ENCODE peak calls at places on chromosomes 7 and 10, in five cellular contexts. One of them, this sample, is unnamed.

GRCh38 chr7:104552102-104552501 is 223.7 kb downstream of the LHFPL3 start:
- DNase-seq in PC-3: peak; percentile 51
- DNase-seq in mammary epithelial cell: peak; percentile 29
- DNase-seq in endothelial cell of umbilical vein: peak; percentile 19
- DNase-seq in fibroblast of lung: peak; percentile 12
- DNase-seq in this sample: no peak

GRCh38 chr10:112230325-112230988 is 46.9 kb upstream of the GPAM start:
- DNase-seq in mammary epithelial cell: no peak
- DNase-seq in endothelial cell of umbilical vein: no peak
- DNase-seq in fibroblast of lung: peak; percentile 12
- DNase-seq in PC-3: peak; percentile 23
- DNase-seq in this sample: no peak

GRCh38 chr7:32059289-32060045 is 10.7 kb downstream of the PDE1C start:
- DNase-seq in fibroblast of lung: peak; percentile 84
- DNase-seq in PC-3: peak; percentile 43
- DNase-seq in mammary epithelial cell: peak; percentile 19
- DNase-seq in endothelial cell of umbilical vein: no peak
- DNase-seq in this sample: no peak

GRCh38 chr10:30869566-30869965 is 162.1 kb downstream of the ZNF438 start:
- DNase-seq in fibroblast of lung: no peak
- DNase-seq in endothelial cell of umbilical vein: no peak
- DNase-seq in PC-3: no peak
- DNase-seq in mammary epithelial cell: no peak
- DNase-seq in this sample: no peak

GRCh38 chr7:107978815-107979408 is 24.0 kb downstream of the LAMB1 start:
- DNase-seq in mammary epithelial cell: no peak
- DNase-seq in endothelial cell of umbilical vein: no peak
- DNase-seq in PC-3: no peak
- DNase-seq in fibroblast of lung: no peak
- DNase-seq in this sample: no peak

GRCh38 chr10:83045731-83046130 is 1093.6 kb upstream of the GHITM start:
- DNase-seq in endothelial cell of umbilical vein: no peak
- DNase-seq in fibroblast of lung: no peak
- DNase-seq in mammary epithelial cell: no peak
- DNase-seq in PC-3: no peak
- DNase-seq in this sample: no peak

GRCh38 chr10:117313641-117314040 is 61.6 kb downstream of the PDZD8 start:
- DNase-seq in mammary epithelial cell: no peak
- DNase-seq in endothelial cell of umbilical vein: no peak
- DNase-seq in fibroblast of lung: no peak
- DNase-seq in PC-3: no peak
- DNase-seq in this sample: no peak

GRCh38 chr7:99740573-99741437 is 5.8 kb upstream of the CYP3A7 start:
- DNase-seq in mammary epithelial cell: peak; percentile 70
- DNase-seq in fibroblast of lung: peak; percentile 1
- DNase-seq in PC-3: no peak
- DNase-seq in endothelial cell of umbilical vein: no peak
- DNase-seq in this sample: no peak

GRCh38 chr10:82383350-82383749 is 508.4 kb downstream of the NRG3 start:
- DNase-seq in PC-3: no peak
- DNase-seq in mammary epithelial cell: no peak
- DNase-seq in fibroblast of lung: no peak
- DNase-seq in endothelial cell of umbilical vein: no peak
- DNase-seq in this sample: no peak

GRCh38 chr7:106064329-106064728 is 47.8 kb downstream of the SYPL1 start:
- DNase-seq in endothelial cell of umbilical vein: no peak
- DNase-seq in PC-3: no peak
- DNase-seq in fibroblast of lung: no peak
- DNase-seq in mammary epithelial cell: no peak
- DNase-seq in this sample: no peak

GRCh38 chr10:84542552-84542951 is 214.2 kb downstream of the CCSER2 start:
- DNase-seq in mammary epithelial cell: no peak
- DNase-seq in fibroblast of lung: no peak
- DNase-seq in PC-3: no peak
- DNase-seq in endothelial cell of umbilical vein: no peak
- DNase-seq in this sample: no peak

GRCh38 chr10:127151541-127151940 is 44.9 kb downstream of the INSYN2A start:
- DNase-seq in PC-3: peak; percentile 51
- DNase-seq in mammary epithelial cell: peak; percentile 2
- DNase-seq in endothelial cell of umbilical vein: no peak
- DNase-seq in fibroblast of lung: peak; percentile 89
- DNase-seq in this sample: peak; percentile 23

GRCh38 chr10:84140036-84140379 is 699 bp downstream of the GHITM start:
- DNase-seq in fibroblast of lung: peak; percentile 31
- DNase-seq in endothelial cell of umbilical vein: no peak
- DNase-seq in PC-3: no peak
- DNase-seq in mammary epithelial cell: no peak
- DNase-seq in this sample: no peak

GRCh38 chr10:70820976-70821750 is 5.4 kb downstream of the SGPL1 start:
- DNase-seq in fibroblast of lung: no peak
- DNase-seq in mammary epithelial cell: peak; percentile 43
- DNase-seq in PC-3: peak; percentile 75
- DNase-seq in endothelial cell of umbilical vein: no peak
- DNase-seq in this sample: no peak

GRCh38 chr7:41832936-41833335 is 130.0 kb upstream of the INHBA start:
- DNase-seq in mammary epithelial cell: no peak
- DNase-seq in endothelial cell of umbilical vein: no peak
- DNase-seq in fibroblast of lung: peak; percentile 63
- DNase-seq in PC-3: no peak
- DNase-seq in this sample: no peak

GRCh38 chr7:111802194-111802785 is 240.0 kb upstream of the IMMP2L start:
- DNase-seq in fibroblast of lung: no peak
- DNase-seq in endothelial cell of umbilical vein: no peak
- DNase-seq in PC-3: no peak
- DNase-seq in mammary epithelial cell: no peak
- DNase-seq in this sample: no peak

GRCh38 chr7:15747187-15748111 is 61.0 kb upstream of the MEOX2 start:
- DNase-seq in fibroblast of lung: peak; percentile 29
- DNase-seq in PC-3: no peak
- DNase-seq in endothelial cell of umbilical vein: no peak
- DNase-seq in mammary epithelial cell: no peak
- DNase-seq in this sample: no peak

GRCh38 chr7:151754142-151754590 is 122.7 kb downstream of the PRKAG2 start:
- DNase-seq in endothelial cell of umbilical vein: peak; percentile 97
- DNase-seq in fibroblast of lung: peak; percentile 99
- DNase-seq in mammary epithelial cell: peak; percentile 94
- DNase-seq in PC-3: peak; percentile 96
- DNase-seq in this sample: peak; percentile 94

GRCh38 chr7:13414661-13415105 is 574.8 kb downstream of the ETV1 start:
- DNase-seq in endothelial cell of umbilical vein: no peak
- DNase-seq in mammary epithelial cell: peak; percentile 44
- DNase-seq in fibroblast of lung: peak; percentile 62
- DNase-seq in PC-3: peak; percentile 92
- DNase-seq in this sample: no peak

GRCh38 chr10:110455440-110455839 is 42.3 kb upstream of the DUSP5 start:
- DNase-seq in mammary epithelial cell: no peak
- DNase-seq in fibroblast of lung: no peak
- DNase-seq in PC-3: no peak
- DNase-seq in endothelial cell of umbilical vein: no peak
- DNase-seq in this sample: no peak

GRCh38 chr7:142855401-142855743 is 496 bp downstream of the EPHB6 start:
- DNase-seq in fibroblast of lung: no peak
- DNase-seq in endothelial cell of umbilical vein: no peak
- DNase-seq in PC-3: no peak
- DNase-seq in mammary epithelial cell: no peak
- DNase-seq in this sample: no peak

GRCh38 chr7:132066776-132067175 is 509.5 kb downstream of the PLXNA4 start:
- DNase-seq in mammary epithelial cell: no peak
- DNase-seq in endothelial cell of umbilical vein: no peak
- DNase-seq in fibroblast of lung: peak; percentile 85
- DNase-seq in PC-3: no peak
- DNase-seq in this sample: no peak

GRCh38 chr10:52644678-52645434 is 127.7 kb downstream of the MBL2 start:
- DNase-seq in fibroblast of lung: peak; percentile 22
- DNase-seq in mammary epithelial cell: peak; percentile 35
- DNase-seq in endothelial cell of umbilical vein: peak; percentile 79
- DNase-seq in PC-3: peak; percentile 97
- DNase-seq in this sample: peak; percentile 1

GRCh38 chr7:158416283-158416933 is 171.2 kb downstream of the PTPRN2 start:
- DNase-seq in endothelial cell of umbilical vein: no peak
- DNase-seq in fibroblast of lung: no peak
- DNase-seq in mammary epithelial cell: no peak
- DNase-seq in PC-3: no peak
- DNase-seq in this sample: no peak

GRCh38 chr7:139914861-139915300 is 85.8 kb downstream of the TBXAS1 start:
- DNase-seq in fibroblast of lung: peak; percentile 26
- DNase-seq in PC-3: peak; percentile 20
- DNase-seq in endothelial cell of umbilical vein: peak; percentile 33
- DNase-seq in mammary epithelial cell: no peak
- DNase-seq in this sample: no peak

GRCh38 chr7:2602736-2603387 is 28.9 kb upstream of the TTYH3 start:
- DNase-seq in fibroblast of lung: no peak
- DNase-seq in PC-3: no peak
- DNase-seq in mammary epithelial cell: no peak
- DNase-seq in endothelial cell of umbilical vein: no peak
- DNase-seq in this sample: no peak

GRCh38 chr10:97534746-97535367 is 36.1 kb downstream of the UBTD1 start:
- DNase-seq in endothelial cell of umbilical vein: peak; percentile 55
- DNase-seq in fibroblast of lung: peak; percentile 33
- DNase-seq in mammary epithelial cell: no peak
- DNase-seq in PC-3: peak; percentile 42
- DNase-seq in this sample: no peak

GRCh38 chr10:79468841-79469585 is 23.6 kb upstream of the ZCCHC24 start:
- DNase-seq in mammary epithelial cell: no peak
- DNase-seq in PC-3: no peak
- DNase-seq in endothelial cell of umbilical vein: no peak
- DNase-seq in fibroblast of lung: no peak
- DNase-seq in this sample: no peak

GRCh38 chr7:99031496-99031895 is 112.4 kb downstream of the SMURF1 start:
- DNase-seq in fibroblast of lung: no peak
- DNase-seq in endothelial cell of umbilical vein: no peak
- DNase-seq in mammary epithelial cell: no peak
- DNase-seq in PC-3: no peak
- DNase-seq in this sample: no peak

GRCh38 chr10:117137031-117137910 is 799 bp downstream of the VAX1 start:
- DNase-seq in endothelial cell of umbilical vein: peak; percentile 22
- DNase-seq in mammary epithelial cell: peak; percentile 45
- DNase-seq in PC-3: peak; percentile 51
- DNase-seq in fibroblast of lung: peak; percentile 57
- DNase-seq in this sample: no peak

GRCh38 chr10:110356628-110357245 is 52.0 kb upstream of the SMNDC1 start:
- DNase-seq in fibroblast of lung: peak; percentile 94
- DNase-seq in mammary epithelial cell: peak; percentile 87
- DNase-seq in PC-3: peak; percentile 79
- DNase-seq in endothelial cell of umbilical vein: no peak
- DNase-seq in this sample: no peak

GRCh38 chr10:124743188-124744046 is 761 bp downstream of the FAM53B start:
- DNase-seq in PC-3: peak; percentile 21
- DNase-seq in endothelial cell of umbilical vein: peak; percentile 48
- DNase-seq in mammary epithelial cell: peak; percentile 47
- DNase-seq in fibroblast of lung: peak; percentile 44
- DNase-seq in this sample: no peak

GRCh38 chr10:33675235-33675634 is 340.8 kb upstream of the NRP1 start:
- DNase-seq in PC-3: no peak
- DNase-seq in endothelial cell of umbilical vein: peak; percentile 79
- DNase-seq in mammary epithelial cell: no peak
- DNase-seq in fibroblast of lung: no peak
- DNase-seq in this sample: no peak

GRCh38 chr7:103065666-103066065 is 8.9 kb downstream of the FBXL13 start:
- DNase-seq in PC-3: peak; percentile 62
- DNase-seq in fibroblast of lung: peak; percentile 13
- DNase-seq in endothelial cell of umbilical vein: peak; percentile 51
- DNase-seq in mammary epithelial cell: peak; percentile 6
- DNase-seq in this sample: peak; percentile 15

GRCh38 chr7:100942038-100942774 is 7.1 kb upstream of the MUC3A start:
- DNase-seq in mammary epithelial cell: no peak
- DNase-seq in fibroblast of lung: no peak
- DNase-seq in endothelial cell of umbilical vein: peak; percentile 83
- DNase-seq in PC-3: peak; percentile 93
- DNase-seq in this sample: no peak

GRCh38 chr10:1048349-1048731 is 579 bp downstream of the IDI1 start:
- DNase-seq in fibroblast of lung: peak; percentile 50
- DNase-seq in endothelial cell of umbilical vein: no peak
- DNase-seq in PC-3: peak; percentile 2
- DNase-seq in mammary epithelial cell: no peak
- DNase-seq in this sample: no peak

GRCh38 chr7:51139796-51140195 is 176.8 kb downstream of the COBL start:
- DNase-seq in endothelial cell of umbilical vein: peak; percentile 98
- DNase-seq in mammary epithelial cell: peak; percentile 79
- DNase-seq in PC-3: peak; percentile 71
- DNase-seq in fibroblast of lung: peak; percentile 7
- DNase-seq in this sample: peak; percentile 76

GRCh38 chr7:29408841-29409243 is 154.8 kb upstream of the PRR15 start:
- DNase-seq in endothelial cell of umbilical vein: peak; percentile 73
- DNase-seq in fibroblast of lung: peak; percentile 54
- DNase-seq in PC-3: peak; percentile 94
- DNase-seq in mammary epithelial cell: peak; percentile 70
- DNase-seq in this sample: peak; percentile 30

GRCh38 chr10:22324893-22325271 is 4.0 kb downstream of the BMI1 start:
- DNase-seq in endothelial cell of umbilical vein: no peak
- DNase-seq in mammary epithelial cell: no peak
- DNase-seq in PC-3: no peak
- DNase-seq in fibroblast of lung: no peak
- DNase-seq in this sample: no peak

GRCh38 chr10:22324413-22324812 is 3.5 kb downstream of the BMI1 start:
- DNase-seq in endothelial cell of umbilical vein: no peak
- DNase-seq in PC-3: peak; percentile 9
- DNase-seq in mammary epithelial cell: no peak
- DNase-seq in fibroblast of lung: no peak
- DNase-seq in this sample: no peak

GRCh38 chr10:22325272-22325947 is 4.5 kb downstream of the BMI1 start:
- DNase-seq in fibroblast of lung: peak; percentile 57
- DNase-seq in PC-3: peak; percentile 71
- DNase-seq in endothelial cell of umbilical vein: peak; percentile 62
- DNase-seq in mammary epithelial cell: peak; percentile 60
- DNase-seq in this sample: no peak

GRCh38 chr10:22323538-22324305 is 2.8 kb downstream of the BMI1 start:
- DNase-seq in PC-3: peak; percentile 29
- DNase-seq in fibroblast of lung: no peak
- DNase-seq in endothelial cell of umbilical vein: no peak
- DNase-seq in mammary epithelial cell: no peak
- DNase-seq in this sample: no peak

GRCh38 chr10:22325948-22326702 is 5.2 kb downstream of the BMI1 start:
- DNase-seq in mammary epithelial cell: peak; percentile 22
- DNase-seq in PC-3: peak; percentile 7
- DNase-seq in fibroblast of lung: no peak
- DNase-seq in endothelial cell of umbilical vein: no peak
- DNase-seq in this sample: no peak
- H2AFZ ChIP-seq in mammary epithelial cell: peak overlapping the region; percentile 78
- H2AFZ ChIP-seq in PC-3: no peak overlapping the region
- H2AFZ ChIP-seq in fibroblast of lung: peak overlapping the region; percentile 45
- H2AFZ ChIP-seq in endothelial cell of umbilical vein: peak overlapping the region; percentile 12
- H2AFZ ChIP-seq in this sample: peak overlapping the region; percentile 24

GRCh38 chr7:157000047-157000726 is 10.3 kb downstream of the MNX1 start:
- DNase-seq in fibroblast of lung: no peak
- DNase-seq in endothelial cell of umbilical vein: no peak
- DNase-seq in PC-3: no peak
- DNase-seq in mammary epithelial cell: no peak
- DNase-seq in this sample: no peak
- TF ChIP-seq EZH2 in fibroblast of lung: peak; percentile 63
- TF ChIP-seq EZH2 in endothelial cell of umbilical vein: peak; percentile 84
- TF ChIP-seq EZH2 in PC-3: no peak
- TF ChIP-seq EZH2 in mammary epithelial cell: no peak
- TF ChIP-seq EZH2 in this sample: no peak

GRCh38 chr10:21954132-21954531 is 49.4 kb downstream of the DNAJC1 start:
- DNase-seq in mammary epithelial cell: no peak
- DNase-seq in endothelial cell of umbilical vein: no peak
- DNase-seq in PC-3: no peak
- DNase-seq in fibroblast of lung: no peak
- DNase-seq in this sample: no peak
- H3K27ac ChIP-seq in mammary epithelial cell: no peak overlapping the region
- H3K27ac ChIP-seq in endothelial cell of umbilical vein: no peak overlapping the region
- H3K27ac ChIP-seq in PC-3: no peak overlapping the region
- H3K27ac ChIP-seq in fibroblast of lung: no peak overlapping the region
- H3K27ac ChIP-seq in this sample: no peak overlapping the region

GRCh38 chr7:48170506-48170905 is 752 bp upstream of the ABCA13 start:
- DNase-seq in mammary epithelial cell: no peak
- DNase-seq in PC-3: no peak
- DNase-seq in endothelial cell of umbilical vein: no peak
- DNase-seq in fibroblast of lung: no peak
- DNase-seq in this sample: no peak
- H2AFZ ChIP-seq in mammary epithelial cell: no peak overlapping the region
- H2AFZ ChIP-seq in PC-3: no peak overlapping the region
- H2AFZ ChIP-seq in endothelial cell of umbilical vein: no peak overlapping the region
- H2AFZ ChIP-seq in fibroblast of lung: no peak overlapping the region
- H2AFZ ChIP-seq in this sample: no peak overlapping the region

This sample was measured in keratinocyte.